ENCODE peak calls at places on chromosomes 16 and 17, in seven cellular contexts. One of them, this sample, is unnamed.

GRCh38 chr16:89096768-89097527 is 3.3 kb downstream of the ACSF3 start:
- DNase-seq in heart right ventricle: no peak
- DNase-seq in brain microvascular endothelial cell: no peak
- DNase-seq in GM06990: no peak
- DNase-seq in AG04450: no peak
- DNase-seq in endothelial cell: no peak
- DNase-seq in SK-N-SH: no peak
- DNase-seq in this sample: no peak

GRCh38 chr16:426906-427249 is 1.4 kb downstream of the RAB11FIP3 start:
- DNase-seq in heart right ventricle: no peak
- DNase-seq in brain microvascular endothelial cell: no peak
- DNase-seq in GM06990: no peak
- DNase-seq in AG04450: no peak
- DNase-seq in endothelial cell: no peak
- DNase-seq in SK-N-SH: no peak
- DNase-seq in this sample: no peak

GRCh38 chr17:27294689-27295630 is 1.0 kb downstream of the WSB1 start:
- DNase-seq in heart right ventricle: peak; percentile 83
- DNase-seq in brain microvascular endothelial cell: peak; percentile 67
- DNase-seq in GM06990: peak; percentile 64
- DNase-seq in AG04450: no peak
- DNase-seq in endothelial cell: peak; percentile 30
- DNase-seq in SK-N-SH: peak; percentile 48
- DNase-seq in this sample: peak; percentile 12

GRCh38 chr17:68198931-68199836 is 48.7 kb upstream of the AMZ2 start:
- DNase-seq in heart right ventricle: no peak
- DNase-seq in brain microvascular endothelial cell: no peak
- DNase-seq in GM06990: peak; percentile 52
- DNase-seq in AG04450: no peak
- DNase-seq in endothelial cell: peak; percentile 27
- DNase-seq in SK-N-SH: peak; percentile 72
- DNase-seq in this sample: no peak

GRCh38 chr16:3364774-3365427 is 9.2 kb downstream of the OR2C1 start:
- DNase-seq in heart right ventricle: peak; percentile 88
- DNase-seq in brain microvascular endothelial cell: peak; percentile 96
- DNase-seq in GM06990: peak; percentile 82
- DNase-seq in AG04450: peak; percentile 83
- DNase-seq in endothelial cell: no peak
- DNase-seq in SK-N-SH: peak; percentile 85
- DNase-seq in this sample: no peak

GRCh38 chr17:627051-627450 is 87.6 kb downstream of the VPS53 start:
- DNase-seq in heart right ventricle: no peak
- DNase-seq in brain microvascular endothelial cell: no peak
- DNase-seq in GM06990: no peak
- DNase-seq in AG04450: no peak
- DNase-seq in endothelial cell: no peak
- DNase-seq in SK-N-SH: no peak
- DNase-seq in this sample: no peak

GRCh38 chr16:4677994-4678393 is 15.4 kb upstream of the NUDT16L1 start:
- DNase-seq in heart right ventricle: no peak
- DNase-seq in brain microvascular endothelial cell: no peak
- DNase-seq in GM06990: no peak
- DNase-seq in AG04450: no peak
- DNase-seq in endothelial cell: no peak
- DNase-seq in SK-N-SH: no peak
- DNase-seq in this sample: no peak

GRCh38 chr16:48912360-48912759 is 302.4 kb upstream of the N4BP1 start:
- DNase-seq in heart right ventricle: no peak
- DNase-seq in brain microvascular endothelial cell: no peak
- DNase-seq in GM06990: no peak
- DNase-seq in AG04450: no peak
- DNase-seq in endothelial cell: peak; percentile 10
- DNase-seq in SK-N-SH: no peak
- DNase-seq in this sample: no peak

GRCh38 chr17:48505788-48506187 is 25.0 kb downstream of the HOXB1 start:
- DNase-seq in heart right ventricle: no peak
- DNase-seq in brain microvascular endothelial cell: peak; percentile 70
- DNase-seq in GM06990: peak; percentile 48
- DNase-seq in AG04450: no peak
- DNase-seq in endothelial cell: no peak
- DNase-seq in SK-N-SH: no peak
- DNase-seq in this sample: no peak

GRCh38 chr16:55351936-55352335 is 27.9 kb downstream of the IRX6 start:
- DNase-seq in heart right ventricle: no peak
- DNase-seq in brain microvascular endothelial cell: no peak
- DNase-seq in GM06990: no peak
- DNase-seq in AG04450: no peak
- DNase-seq in endothelial cell: no peak
- DNase-seq in SK-N-SH: no peak
- DNase-seq in this sample: no peak

GRCh38 chr16:28492511-28492910 is 637 bp upstream of the CLN3 start:
- DNase-seq in heart right ventricle: no peak
- DNase-seq in brain microvascular endothelial cell: no peak
- DNase-seq in GM06990: no peak
- DNase-seq in AG04450: no peak
- DNase-seq in endothelial cell: no peak
- DNase-seq in SK-N-SH: no peak
- DNase-seq in this sample: no peak

GRCh38 chr17:76840443-76840767 is 27.8 kb upstream of the MGAT5B start:
- DNase-seq in heart right ventricle: no peak
- DNase-seq in brain microvascular endothelial cell: no peak
- DNase-seq in GM06990: no peak
- DNase-seq in AG04450: no peak
- DNase-seq in endothelial cell: no peak
- DNase-seq in SK-N-SH: peak; percentile 53
- DNase-seq in this sample: no peak

GRCh38 chr17:40427002-40427491 is 9.4 kb upstream of the TOP2A start:
- DNase-seq in heart right ventricle: no peak
- DNase-seq in brain microvascular endothelial cell: no peak
- DNase-seq in GM06990: no peak
- DNase-seq in AG04450: no peak
- DNase-seq in endothelial cell: no peak
- DNase-seq in SK-N-SH: no peak
- DNase-seq in this sample: no peak

DNA sequence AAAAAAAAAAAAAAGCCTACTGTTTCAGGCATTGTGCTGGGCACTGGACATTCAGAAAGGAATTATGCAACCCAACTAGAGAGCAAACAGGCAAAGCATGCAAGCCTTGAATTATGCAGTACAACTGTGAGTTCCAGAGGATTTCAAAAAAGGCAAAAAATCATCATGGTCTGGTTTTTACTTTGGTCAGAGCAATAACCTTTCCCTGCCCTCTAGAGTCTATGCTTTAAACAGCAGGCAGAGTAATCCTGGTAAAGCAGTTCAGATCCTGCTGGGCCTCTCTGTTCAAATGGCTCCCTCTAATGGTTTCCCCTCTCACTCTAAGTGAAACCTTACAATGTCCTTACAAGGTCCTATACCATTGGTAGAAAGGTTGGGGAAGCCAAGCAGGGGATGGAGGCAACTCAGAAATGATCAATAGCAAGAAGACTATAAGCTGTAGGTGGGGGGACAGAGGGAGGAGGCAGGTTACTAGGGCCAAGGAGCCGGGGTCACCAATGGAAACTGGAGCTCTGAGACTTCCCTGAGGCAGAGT is 4.6 kb upstream of the TAF15 start:
- DNase-seq in heart right ventricle: peak; percentile 64
- DNase-seq in brain microvascular endothelial cell: peak; percentile 86
- DNase-seq in GM06990: peak; percentile 35
- DNase-seq in AG04450: peak; percentile 84
- DNase-seq in endothelial cell: peak; percentile 55
- DNase-seq in SK-N-SH: peak; percentile 81
- DNase-seq in this sample: peak; percentile 25
- TF ChIP-seq CTCF in heart right ventricle: peak; percentile 83
- TF ChIP-seq CTCF in brain microvascular endothelial cell: peak; percentile 97
- TF ChIP-seq CTCF in GM06990: peak; percentile 92
- TF ChIP-seq CTCF in AG04450: peak; percentile 100
- TF ChIP-seq CTCF in endothelial cell: peak; percentile 8
- TF ChIP-seq CTCF in SK-N-SH: peak; percentile 95
- TF ChIP-seq CTCF in this sample: peak; percentile 72

GRCh38 chr17:72587156-72587555 is 466.3 kb downstream of the SOX9 start:
- DNase-seq in heart right ventricle: no peak
- DNase-seq in brain microvascular endothelial cell: peak; percentile 40
- DNase-seq in GM06990: no peak
- DNase-seq in AG04450: no peak
- DNase-seq in endothelial cell: no peak
- DNase-seq in SK-N-SH: no peak
- DNase-seq in this sample: no peak

GRCh38 chr17:72587773-72588511 is 467.1 kb downstream of the SOX9 start:
- DNase-seq in heart right ventricle: no peak
- DNase-seq in brain microvascular endothelial cell: peak; percentile 38
- DNase-seq in GM06990: no peak
- DNase-seq in AG04450: no peak
- DNase-seq in endothelial cell: no peak
- DNase-seq in SK-N-SH: no peak
- DNase-seq in this sample: no peak

GRCh38 chr17:72590382-72590781 is 469.6 kb downstream of the SOX9 start:
- DNase-seq in heart right ventricle: no peak
- DNase-seq in brain microvascular endothelial cell: peak; percentile 43
- DNase-seq in GM06990: no peak
- DNase-seq in AG04450: no peak
- DNase-seq in endothelial cell: no peak
- DNase-seq in SK-N-SH: no peak
- DNase-seq in this sample: no peak

GRCh38 chr17:72588561-72588960 is 467.7 kb downstream of the SOX9 start:
- DNase-seq in heart right ventricle: no peak
- DNase-seq in brain microvascular endothelial cell: no peak
- DNase-seq in GM06990: no peak
- DNase-seq in AG04450: no peak
- DNase-seq in endothelial cell: no peak
- DNase-seq in SK-N-SH: no peak
- DNase-seq in this sample: no peak

GRCh38 chr17:72588961-72589360 is 468.1 kb downstream of the SOX9 start:
- DNase-seq in heart right ventricle: no peak
- DNase-seq in brain microvascular endothelial cell: peak; percentile 40
- DNase-seq in GM06990: no peak
- DNase-seq in AG04450: no peak
- DNase-seq in endothelial cell: no peak
- DNase-seq in SK-N-SH: no peak
- DNase-seq in this sample: no peak
- TF ChIP-seq CTCF in heart right ventricle: no peak
- TF ChIP-seq CTCF in brain microvascular endothelial cell: no peak
- TF ChIP-seq CTCF in GM06990: no peak
- TF ChIP-seq CTCF in AG04450: no peak
- TF ChIP-seq CTCF in endothelial cell: no peak
- TF ChIP-seq CTCF in SK-N-SH: no peak
- TF ChIP-seq CTCF in this sample: no peak

DNA sequence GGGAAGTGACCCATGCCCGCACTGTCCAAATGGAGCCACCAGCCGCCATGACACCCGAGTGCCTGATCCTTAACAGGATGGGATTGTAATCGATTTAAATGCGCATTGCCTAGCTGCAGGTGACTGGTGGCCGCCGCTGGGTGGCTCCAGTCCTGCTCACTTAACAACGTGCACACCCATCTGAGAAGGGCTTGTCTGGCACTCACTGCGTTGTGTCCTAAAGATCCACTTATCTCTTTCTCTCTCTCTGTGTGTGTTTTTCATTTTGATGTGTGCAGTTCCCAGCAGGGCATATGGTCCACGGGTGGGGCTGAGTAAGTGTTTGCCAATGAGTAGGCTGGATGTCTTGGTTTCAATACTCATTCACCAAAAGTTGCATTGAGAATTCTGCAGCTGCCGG is 80.6 kb downstream of the IRF8 start:
- DNase-seq in heart right ventricle: no peak
- DNase-seq in brain microvascular endothelial cell: no peak
- DNase-seq in GM06990: no peak
- DNase-seq in AG04450: no peak
- DNase-seq in endothelial cell: no peak
- DNase-seq in SK-N-SH: no peak
- DNase-seq in this sample: no peak
- TF ChIP-seq CTCF in heart right ventricle: no peak
- TF ChIP-seq CTCF in brain microvascular endothelial cell: no peak
- TF ChIP-seq CTCF in GM06990: peak; percentile 13
- TF ChIP-seq CTCF in AG04450: no peak
- TF ChIP-seq CTCF in endothelial cell: no peak
- TF ChIP-seq CTCF in SK-N-SH: no peak
- TF ChIP-seq CTCF in this sample: no peak

GRCh38 chr16:1499756-1500464 is 6.8 kb downstream of the TELO2 start:
- DNase-seq in heart right ventricle: no peak
- DNase-seq in brain microvascular endothelial cell: no peak
- DNase-seq in GM06990: no peak
- DNase-seq in AG04450: no peak
- DNase-seq in endothelial cell: no peak
- DNase-seq in SK-N-SH: no peak
- DNase-seq in this sample: no peak

GRCh38 chr16:1500465-1501150 is 7.4 kb downstream of the TELO2 start:
- DNase-seq in heart right ventricle: no peak
- DNase-seq in brain microvascular endothelial cell: no peak
- DNase-seq in GM06990: no peak
- DNase-seq in AG04450: no peak
- DNase-seq in endothelial cell: no peak
- DNase-seq in SK-N-SH: no peak
- DNase-seq in this sample: no peak

GRCh38 chr16:1501630-1502029 is 8.5 kb downstream of the TELO2 start:
- DNase-seq in heart right ventricle: no peak
- DNase-seq in brain microvascular endothelial cell: no peak
- DNase-seq in GM06990: no peak
- DNase-seq in AG04450: no peak
- DNase-seq in endothelial cell: no peak
- DNase-seq in SK-N-SH: no peak
- DNase-seq in this sample: no peak

GRCh38 chr16:1503110-1503955 is 10.2 kb downstream of the TELO2 start:
- DNase-seq in heart right ventricle: no peak
- DNase-seq in brain microvascular endothelial cell: no peak
- DNase-seq in GM06990: peak; percentile 6
- DNase-seq in AG04450: no peak
- DNase-seq in endothelial cell: no peak
- DNase-seq in SK-N-SH: no peak
- DNase-seq in this sample: no peak

GRCh38 chr16:1502092-1503004 is 9.2 kb downstream of the TELO2 start:
- DNase-seq in heart right ventricle: no peak
- DNase-seq in brain microvascular endothelial cell: no peak
- DNase-seq in GM06990: peak; percentile 3
- DNase-seq in AG04450: no peak
- DNase-seq in endothelial cell: no peak
- DNase-seq in SK-N-SH: no peak
- DNase-seq in this sample: no peak
- TF ChIP-seq CTCF in heart right ventricle: no peak
- TF ChIP-seq CTCF in brain microvascular endothelial cell: no peak
- TF ChIP-seq CTCF in GM06990: no peak
- TF ChIP-seq CTCF in AG04450: no peak
- TF ChIP-seq CTCF in endothelial cell: no peak
- TF ChIP-seq CTCF in SK-N-SH: no peak
- TF ChIP-seq CTCF in this sample: no peak

GRCh38 chr17:69213059-69213813 is 15.4 kb downstream of the ABCA10 start:
- DNase-seq in heart right ventricle: no peak
- DNase-seq in brain microvascular endothelial cell: no peak
- DNase-seq in GM06990: no peak
- DNase-seq in AG04450: no peak
- DNase-seq in endothelial cell: no peak
- DNase-seq in SK-N-SH: no peak
- DNase-seq in this sample: no peak
- TF ChIP-seq CTCF in heart right ventricle: no peak
- TF ChIP-seq CTCF in brain microvascular endothelial cell: no peak
- TF ChIP-seq CTCF in GM06990: no peak
- TF ChIP-seq CTCF in AG04450: no peak
- TF ChIP-seq CTCF in endothelial cell: no peak
- TF ChIP-seq CTCF in SK-N-SH: no peak
- TF ChIP-seq CTCF in this sample: no peak